ENCODE peak calls at places on chromosomes 7 and 10, in ten cellular contexts. T is left lung, L is fibroblast of lung, U is HCT116, E is body of pancreas, X is breast epithelium, R is Peyer's patch, A is IMR-90, I is right atrium auricular region, F is heart right ventricle. C is an unnamed sample.

GRCh38 chr7:116185450-116185849 is 24.9 kb upstream of the TES start:
- DNase-seq in T (peak; percentile 50), L (no peak), U (no peak), E (no peak), X (no peak), R (no peak), A (no peak), I (no peak), F (no peak), C (peak; percentile 35)

GRCh38 chr10:72242675-72243074 is 26.6 kb upstream of the ASCC1 start:
- DNase-seq in T (no peak), L (peak; percentile 83), U (no peak), E (peak; percentile 49), X (peak; percentile 71), R (peak; percentile 62), A (no peak), I (peak; percentile 84), F (peak; percentile 77), C (no peak)

GRCh38 chr10:97327348-97328294 is 6.9 kb downstream of the FRAT2 start:
- DNase-seq in T (no peak), L (no peak), U (no peak), E (peak; percentile 54), X (no peak), R (no peak), A (no peak), I (no peak), F (no peak), C (no peak)

GRCh38 chr10:63628526-63629362 is 107.5 kb downstream of the REEP3 start:
- DNase-seq in T (no peak), L (peak; percentile 52), U (peak; percentile 49), E (peak; percentile 67), X (peak; percentile 53), R (peak; percentile 74), A (no peak), I (peak; percentile 77), F (peak; percentile 88), C (no peak)

GRCh38 chr7:108263364-108263951 is 133.3 kb upstream of the LAMB4 start:
- DNase-seq in T (no peak), L (no peak), U (no peak), E (peak; percentile 38), X (no peak), R (peak; percentile 50), A (no peak), I (no peak), F (peak; percentile 9), C (no peak)

GRCh38 chr10:3635248-3635647 is 149.8 kb downstream of the KLF6 start:
- DNase-seq in T (no peak), L (no peak), U (no peak), E (no peak), X (no peak), R (no peak), A (no peak), I (no peak), F (no peak), C (no peak)

GRCh38 chr10:35495521-35496238 is 109.5 kb upstream of the GJD4 start:
- DNase-seq in T (no peak), L (peak; percentile 15), U (no peak), E (no peak), X (peak; percentile 80), R (peak; percentile 58), A (peak; percentile 7), I (no peak), F (no peak), C (no peak)

GRCh38 chr7:92835851-92836488 is 403 bp downstream of the CDK6 start:
- DNase-seq in T (peak; percentile 47), L (peak; percentile 39), U (no peak), E (peak; percentile 17), X (no peak), R (peak; percentile 56), A (no peak), I (no peak), F (peak; percentile 20), C (no peak)

GRCh38 chr10:124259139-124259825 is 159.4 kb downstream of the OAT start:
- DNase-seq in T (peak; percentile 61), L (peak; percentile 16), U (peak; percentile 21), E (no peak), X (no peak), R (no peak), A (no peak), I (no peak), F (no peak), C (no peak)

GRCh38 chr10:129960493-129961273 is 3.4 kb downstream of the EBF3 start:
- DNase-seq in T (no peak), L (no peak), U (no peak), E (no peak), X (no peak), R (no peak), A (no peak), I (no peak), F (no peak), C (no peak)

GRCh38 chr7:27670676-27671075 is 8.0 kb upstream of the HIBADH start:
- DNase-seq in T (no peak), L (no peak), U (no peak), E (no peak), X (no peak), R (no peak), A (no peak), I (no peak), F (no peak), C (no peak)

GRCh38 chr10:72095195-72095594 is 6.8 kb upstream of the SPOCK2 start:
- DNase-seq in T (no peak), L (no peak), U (no peak), E (no peak), X (no peak), R (no peak), A (no peak), I (peak; percentile 21), F (no peak), C (no peak)

GRCh38 chr7:90657481-90657880 is 61.4 kb downstream of the CDK14 start:
- DNase-seq in T (no peak), L (no peak), U (no peak), E (no peak), X (no peak), R (no peak), A (no peak), I (no peak), F (no peak), C (no peak)

GRCh38 chr10:2222631-2223030 is 485.3 kb upstream of the ADARB2 start:
- DNase-seq in T (no peak), L (no peak), U (no peak), E (no peak), X (no peak), R (no peak), A (no peak), I (no peak), F (no peak), C (no peak)

GRCh38 chr10:13349776-13350274 is 1.7 kb upstream of the SEPHS1 start:
- DNase-seq in T (peak; percentile 80), L (peak; percentile 48), U (no peak), E (peak; percentile 56), X (peak; percentile 42), R (peak; percentile 71), A (peak; percentile 54), I (no peak), F (peak; percentile 47), C (no peak)

GRCh38 chr10:3080608-3081007 is 13.3 kb downstream of the PFKP start:
- DNase-seq in T (no peak), L (peak; percentile 46), U (no peak), E (no peak), X (no peak), R (no peak), A (no peak), I (no peak), F (no peak), C (no peak)

GRCh38 chr10:31101123-31101522 is 69.5 kb upstream of the ZNF438 start:
- DNase-seq in T (no peak), L (peak; percentile 74), U (peak; percentile 85), E (no peak), X (no peak), R (no peak), A (peak; percentile 93), I (no peak), F (no peak), C (no peak)

GRCh38 chr10:70481831-70482530 is 3.4 kb downstream of the PALD1 start:
- DNase-seq in T (peak; percentile 47), L (peak; percentile 26), U (no peak), E (peak; percentile 43), X (no peak), R (no peak), A (no peak), I (peak; percentile 75), F (peak; percentile 87), C (no peak)

GRCh38 chr10:70479626-70480253 is 1.2 kb downstream of the PALD1 start:
- DNase-seq in T (no peak), L (no peak), U (no peak), E (peak; percentile 62), X (no peak), R (no peak), A (no peak), I (no peak), F (no peak), C (no peak)

GRCh38 chr10:70479161-70479531 is 579 bp downstream of the PALD1 start:
- DNase-seq in T (no peak), L (no peak), U (no peak), E (no peak), X (no peak), R (no peak), A (no peak), I (no peak), F (no peak), C (no peak)

GRCh38 chr10:70481105-70481504 is 2.5 kb downstream of the PALD1 start:
- DNase-seq in T (no peak), L (no peak), U (no peak), E (peak; percentile 63), X (no peak), R (no peak), A (no peak), I (no peak), F (no peak), C (no peak)

GRCh38 chr10:70480254-70480861 is 1.8 kb downstream of the PALD1 start:
- DNase-seq in T (no peak), L (no peak), U (no peak), E (peak; percentile 94), X (no peak), R (peak; percentile 70), A (no peak), I (no peak), F (no peak), C (no peak)
- H3K27ac ChIP-seq in T (peak overlapping the region; percentile 73), L (no peak overlapping the region), U (peak overlapping the region; percentile 95), E (peak overlapping the region; percentile 74), X (no peak overlapping the region), R (no peak overlapping the region), A (no peak overlapping the region), I (no peak overlapping the region), F (peak overlapping the region; percentile 8), C (no peak overlapping the region)

GRCh38 chr7:98892609-98893008 is 14.3 kb downstream of the TRRAP start:
- DNase-seq in T (no peak), L (no peak), U (no peak), E (no peak), X (no peak), R (no peak), A (no peak), I (no peak), F (no peak), C (no peak)
- H3K4me1 ChIP-seq in T (no peaks in the 10 kb centered on the region), L (no peaks in the 10 kb centered on the region), U (no peaks in the 10 kb centered on the region), E (no peaks in the 10 kb centered on the region), X (no peaks in the 10 kb centered on the region), R (no peaks in the 10 kb centered on the region), A (no peaks in the 10 kb centered on the region), I (no peaks in the 10 kb centered on the region), F (no peaks in the 10 kb centered on the region), C (no peaks in the 10 kb centered on the region)

GRCh38 chr7:35758421-35758820 is 42.4 kb upstream of the SEPTIN7 start:
- DNase-seq in T (no peak), L (no peak), U (no peak), E (no peak), X (no peak), R (no peak), A (no peak), I (no peak), F (no peak), C (no peak)
- TF ChIP-seq CTCF in T (no peak), L (no peak), U (no peak), E (no peak), X (no peak), R (no peak), A (no peak), I (no peak), F (no peak), C (no peak)

GRCh38 chr10:125812128-125812527 is 10.9 kb downstream of the UROS start:
- DNase-seq in T (no peak), L (peak; percentile 10), U (no peak), E (peak; percentile 51), X (no peak), R (no peak), A (peak; percentile 58), I (no peak), F (no peak), C (no peak)
- H3K27ac ChIP-seq in T (no peak overlapping the region), L (no peak overlapping the region), U (no peak overlapping the region), E (no peak overlapping the region), X (no peak overlapping the region), R (no peak overlapping the region), A (no peak overlapping the region), I (no peak overlapping the region), F (no peak overlapping the region), C (no peak overlapping the region)